ENCODE peak calls at places on chromosomes 7 and 10, in eight cellular contexts. V is BE2C, S is fibroblast of lung, I is bronchial epithelial cell, Y is pancreas, N is esophagus squamous epithelium, O is GM06990, L is SK-N-SH. J is an unnamed sample. For H3K36me3, the result is how much of the 10 kb centered on the place peaks cover.

GRCh38 chr7:33710608-33711007 is 194.7 kb upstream of the BMPER start:
- DNase-seq in V (no peak), S (no peak), I (no peak), Y (no peak), N (no peak), O (no peak), L (no peak), J (peak)

GRCh38 chr10:132556994-132557441 is 19.4 kb downstream of the INPP5A start:
- DNase-seq in V (no peak), S (no peak), I (no peak), Y (peak), N (no peak), O (no peak), L (peak), J (no peak)

GRCh38 chr10:133115981-133116380 is 28.3 kb downstream of the ADGRA1 start:
- DNase-seq in V (no peak), S (no peak), I (no peak), Y (no peak), N (no peak), O (no peak), L (no peak), J (no peak)

GRCh38 chr7:113087278-113087998 is 811 bp upstream of the GPR85 start:
- DNase-seq in V (peak), S (peak), I (peak), Y (no peak), N (no peak), O (no peak), L (peak), J (peak)

GRCh38 chr10:103651783-103652476 is 158.4 kb downstream of the NEURL1 start:
- DNase-seq in V (no peak), S (no peak), I (no peak), Y (no peak), N (no peak), O (no peak), L (no peak), J (peak)

GRCh38 chr7:55065511-55066229 is 46.9 kb downstream of the EGFR start:
- DNase-seq in V (no peak), S (peak), I (peak), Y (no peak), N (no peak), O (no peak), L (no peak), J (peak)

GRCh38 chr10:69731184-69731583 is 70.5 kb upstream of the COL13A1 start:
- DNase-seq in V (no peak), S (peak), I (no peak), Y (no peak), N (no peak), O (no peak), L (no peak), J (peak)

GRCh38 chr7:23765943-23766342 is 55.9 kb downstream of the STK31 start:
- DNase-seq in V (no peak), S (no peak), I (no peak), Y (no peak), N (no peak), O (no peak), L (no peak), J (no peak)

GRCh38 chr7:87398441-87398840 is 53.0 kb downstream of the CROT start:
- DNase-seq in V (no peak), S (peak), I (peak), Y (no peak), N (no peak), O (no peak), L (no peak), J (no peak)

GRCh38 chr10:34994565-34995142 is 95.5 kb downstream of the CUL2 start:
- DNase-seq in V (peak), S (peak), I (peak), Y (peak), N (no peak), O (peak), L (peak), J (peak)

GRCh38 chr7:94042381-94042780 is 38.2 kb upstream of the BET1 start:
- DNase-seq in V (no peak), S (no peak), I (no peak), Y (no peak), N (no peak), O (no peak), L (no peak), J (no peak)

GRCh38 chr7:80263321-80263720 is 128.7 kb downstream of the GNAI1 start:
- DNase-seq in V (no peak), S (peak), I (no peak), Y (no peak), N (no peak), O (no peak), L (no peak), J (no peak)

GRCh38 chr10:29210469-29210868 is 78.4 kb upstream of the LYZL1 start:
- DNase-seq in V (no peak), S (no peak), I (no peak), Y (no peak), N (no peak), O (no peak), L (no peak), J (no peak)

GRCh38 chr7:142602756-142603155 is 146.5 kb upstream of the PRSS1 start:
- DNase-seq in V (no peak), S (no peak), I (no peak), Y (no peak), N (no peak), O (no peak), L (no peak), J (no peak)

GRCh38 chr7:86644282-86645173 is 819 bp downstream of the GRM3 start:
- DNase-seq in V (no peak), S (no peak), I (no peak), Y (peak), N (no peak), O (peak), L (peak), J (no peak)

GRCh38 chr7:137873979-137874378 is 27.2 kb upstream of the DGKI start:
- DNase-seq in V (no peak), S (no peak), I (no peak), Y (no peak), N (no peak), O (no peak), L (no peak), J (no peak)
- H3K36me3 ChIP-seq in V (under half), S (under half), I (under half), Y (under half), N (under half), O (under half), L (under half), J (under half)

GRCh38 chr7:5701085-5701914 is 80.2 kb downstream of the RNF216 start:
- DNase-seq in V (no peak), S (no peak), I (peak), Y (no peak), N (no peak), O (peak), L (no peak), J (no peak)

GRCh38 chr7:5697754-5698487 is 83.5 kb downstream of the RNF216 start:
- DNase-seq in V (no peak), S (no peak), I (no peak), Y (no peak), N (no peak), O (no peak), L (no peak), J (no peak)

GRCh38 chr7:5699951-5700384 is 81.5 kb downstream of the RNF216 start:
- DNase-seq in V (no peak), S (no peak), I (no peak), Y (no peak), N (no peak), O (peak), L (no peak), J (no peak)

GRCh38 chr7:5700391-5700985 is 81.0 kb downstream of the RNF216 start:
- DNase-seq in V (no peak), S (no peak), I (no peak), Y (no peak), N (no peak), O (no peak), L (no peak), J (no peak)

DNA sequence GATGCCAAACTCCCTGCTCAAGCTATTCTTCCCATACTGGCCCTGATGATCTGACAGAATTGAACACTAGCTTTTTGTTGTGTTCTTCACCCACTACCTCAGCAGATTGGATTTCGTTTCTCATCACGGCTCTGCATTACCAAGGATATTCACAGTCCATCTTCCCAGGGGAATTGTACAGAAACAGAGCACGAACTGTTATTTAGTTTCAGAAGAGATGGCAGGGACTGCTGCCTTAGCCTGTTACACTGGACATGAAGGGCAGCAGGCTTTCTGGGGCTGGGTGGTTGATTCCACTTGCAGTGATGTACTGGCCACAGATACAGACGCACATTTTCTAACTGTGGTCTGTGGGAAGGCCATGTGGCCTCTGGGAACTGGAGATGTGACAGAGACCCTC is 82.0 kb downstream of the RNF216 start:
- DNase-seq in V (peak), S (no peak), I (no peak), Y (no peak), N (no peak), O (no peak), L (no peak), J (no peak)
- H3K4me3 ChIP-seq in V (no peak), S (no peak), I (no peak), Y (no peak), N (no peak), O (no peak), L (no peak), J (no peak)

GRCh38 chr7:50389961-50390360 is 60.2 kb downstream of the FIGNL1 start:
- DNase-seq in V (no peak), S (no peak), I (no peak), Y (no peak), N (no peak), O (no peak), L (no peak), J (no peak)
- H3K36me3 ChIP-seq in V (under half), S (under half), I (under half), Y (under half), N (under half), O (under half), L (under half), J (under half)

GRCh38 chr10:5906651-5907050 is 16.6 kb downstream of the FBH1 start:
- DNase-seq in V (no peak), S (no peak), I (peak), Y (no peak), N (no peak), O (no peak), L (no peak), J (no peak)
- H3K4me3 ChIP-seq in V (no peak), S (no peak), I (no peak), Y (no peak), N (no peak), O (no peak), L (no peak), J (no peak)

DNA sequence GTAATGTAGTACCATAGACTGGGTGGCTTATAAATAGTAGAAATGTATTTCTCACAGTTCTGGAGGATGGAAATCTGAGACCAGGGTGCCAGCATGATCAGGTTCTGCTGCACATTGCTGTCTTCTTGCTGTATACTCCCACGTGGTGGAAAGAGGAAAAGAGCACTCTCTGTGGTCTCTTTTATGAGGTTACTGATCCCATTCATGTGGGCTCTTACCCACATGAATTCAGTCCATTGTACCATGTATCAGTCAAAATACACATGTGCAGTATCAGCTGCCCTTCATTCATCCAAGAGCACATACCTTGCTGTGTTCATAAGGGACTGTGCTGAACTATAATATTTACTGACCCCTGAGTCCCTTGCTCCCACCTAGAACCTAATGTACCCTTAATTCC is 17.1 kb downstream of the PNLIPRP2 start:
- DNase-seq in V (no peak), S (no peak), I (no peak), Y (no peak), N (no peak), O (no peak), L (no peak), J (no peak)
- H3K36me3 ChIP-seq in V (under half), S (under half), I (under half), Y (half or more), N (under half), O (under half), L (under half), J (under half)

GRCh38 chr10:73991203-73991602 is 6.7 kb upstream of the VCL start:
- DNase-seq in V (no peak), S (no peak), I (no peak), Y (no peak), N (no peak), O (no peak), L (no peak), J (no peak)
- H3K4me3 ChIP-seq in V (no peak), S (no peak), I (no peak), Y (no peak), N (no peak), O (no peak), L (no peak), J (no peak)

GRCh38 chr7:98880485-98880884 is 2.2 kb downstream of the TRRAP start:
- DNase-seq in V (no peak), S (no peak), I (no peak), Y (no peak), N (no peak), O (no peak), L (no peak), J (no peak)

GRCh38 chr7:98881561-98882315 is 3.4 kb downstream of the TRRAP start:
- DNase-seq in V (no peak), S (no peak), I (peak), Y (no peak), N (no peak), O (no peak), L (no peak), J (no peak)

GRCh38 chr7:98879198-98879988 is 1.1 kb downstream of the TRRAP start:
- DNase-seq in V (no peak), S (no peak), I (peak), Y (peak), N (no peak), O (peak), L (peak), J (no peak)

GRCh38 chr7:98879989-98880337 is 1.6 kb downstream of the TRRAP start:
- DNase-seq in V (no peak), S (no peak), I (no peak), Y (no peak), N (no peak), O (no peak), L (no peak), J (no peak)

DNA sequence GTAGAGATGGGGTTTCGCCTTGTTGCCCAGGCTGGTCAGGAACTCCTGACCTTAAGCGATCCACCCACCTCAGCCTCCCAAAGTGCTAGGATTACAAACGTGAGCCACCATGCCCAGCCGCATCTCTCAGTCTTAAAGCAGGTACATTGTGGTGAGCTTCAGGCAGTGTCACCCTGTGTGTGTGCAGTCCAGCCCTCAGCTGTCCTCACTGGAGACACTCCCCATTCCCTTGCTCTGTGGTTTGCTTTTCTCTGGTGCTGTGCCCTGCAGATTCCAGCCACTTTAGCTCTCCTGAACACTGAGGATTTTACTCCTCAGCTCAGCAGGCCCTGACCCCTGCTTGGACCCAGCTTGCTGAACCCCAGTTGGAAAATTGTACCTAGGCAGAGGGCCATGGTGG is 6.1 kb downstream of the TRRAP start:
- DNase-seq in V (no peak), S (no peak), I (no peak), Y (no peak), N (no peak), O (no peak), L (no peak), J (no peak)
- H3K36me3 ChIP-seq in V (half or more), S (under half), I (under half), Y (under half), N (under half), O (under half), L (half or more), J (under half)

GRCh38 chr10:120980316-120980975 is 129.3 kb downstream of the WDR11 start:
- DNase-seq in V (no peak), S (no peak), I (no peak), Y (peak), N (no peak), O (no peak), L (no peak), J (no peak)
- H3K4me3 ChIP-seq in V (no peak), S (no peak), I (no peak), Y (no peak), N (no peak), O (no peak), L (no peak), J (no peak)